ENCODE peak calls at places on chromosomes 5 and 9, in eight cellular contexts. P is endodermal cell, A is bronchial epithelial cell, H is A549, D is brain microvascular endothelial cell, W is GM13976, E is GM12865, N is suprapubic skin. M is an unnamed sample.

GRCh38 chr5:157387683-157388093 is 72.3 kb upstream of the NIPAL4 start:
- DNase-seq in D (peak), E (no peak), H (peak), A (peak), N (no peak), W (no peak), P (no peak), M (no peak)

GRCh38 chr5:93590511-93590910 is 7.5 kb downstream of the NR2F1 start:
- DNase-seq in E (no peak), A (no peak), N (no peak), D (no peak), H (no peak), W (no peak), P (no peak), M (no peak)

GRCh38 chr5:88515881-88516819 is 247.5 kb upstream of the TMEM161B start:
- DNase-seq in P (no peak), H (no peak), D (no peak), W (no peak), E (no peak), A (peak), N (no peak), M (no peak)

GRCh38 chr5:435961-436640 is 6.9 kb upstream of the EXOC3 start:
- DNase-seq in D (no peak), H (peak), P (peak), A (peak), W (no peak), E (peak), N (no peak), M (no peak)

GRCh38 chr5:65126670-65127069 is 355.1 kb downstream of the ADAMTS6 start:
- DNase-seq in W (no peak), E (no peak), D (no peak), P (no peak), A (no peak), H (no peak), N (no peak), M (no peak)

GRCh38 chr9:88814521-88815101 is 176.7 kb upstream of the S1PR3 start:
- DNase-seq in P (no peak), D (peak), N (no peak), A (no peak), H (no peak), W (no peak), E (no peak), M (no peak)

GRCh38 chr5:139745121-139745799 is 50.3 kb upstream of the PSD2 start:
- DNase-seq in E (peak), P (peak), D (peak), N (no peak), W (no peak), A (peak), H (peak), M (no peak)

GRCh38 chr9:27856748-27857147 is 283.5 kb upstream of the C9orf72 start:
- DNase-seq in P (no peak), E (no peak), H (no peak), W (no peak), D (no peak), N (no peak), A (no peak), M (no peak)

GRCh38 chr5:94218374-94218773 is 400.0 kb downstream of the KIAA0825 start:
- DNase-seq in W (no peak), N (no peak), H (no peak), E (no peak), A (peak), P (no peak), D (peak), M (no peak)

GRCh38 chr5:1268666-1269065 is 26.2 kb downstream of the TERT start:
- DNase-seq in P (no peak), E (peak), N (no peak), A (peak), D (no peak), W (no peak), H (no peak), M (no peak)

GRCh38 chr9:128823903-128824406 is 5.6 kb downstream of the SPOUT1 start:
- DNase-seq in E (no peak), W (no peak), D (no peak), A (no peak), H (no peak), N (no peak), P (peak), M (no peak)

GRCh38 chr5:92320446-92320845 is 937.3 kb upstream of the ARRDC3 start:
- DNase-seq in D (no peak), N (no peak), A (no peak), W (no peak), P (no peak), H (no peak), E (no peak), M (no peak)

GRCh38 chr5:172443441-172444109 is 10.8 kb downstream of the SH3PXD2B start:
- DNase-seq in D (peak), E (no peak), P (no peak), N (peak), A (peak), H (peak), W (no peak), M (no peak)

GRCh38 chr5:135877570-135878155 is 18.0 kb downstream of the IL9 start:
- DNase-seq in H (no peak), N (no peak), D (no peak), E (no peak), A (no peak), P (peak), W (no peak), M (no peak)

GRCh38 chr5:14457475-14457874 is 124.1 kb upstream of the OTULINL start:
- DNase-seq in D (no peak), P (no peak), H (no peak), A (no peak), W (no peak), E (no peak), N (no peak), M (no peak)

GRCh38 chr5:142783601-142784291 is 13.6 kb downstream of the ARHGAP26 start:
- DNase-seq in A (no peak), H (no peak), N (no peak), P (peak), W (no peak), D (no peak), E (peak), M (no peak)

GRCh38 chr9:6955251-6955921 is 197.6 kb downstream of the KDM4C start:
- DNase-seq in D (peak), N (no peak), H (no peak), P (no peak), E (peak), W (peak), A (no peak), M (no peak)

GRCh38 chr5:149847611-149848010 is 97.0 kb downstream of the PDE6A start:
- DNase-seq in P (no peak), W (no peak), N (no peak), E (no peak), A (no peak), D (no peak), H (no peak), M (peak)

GRCh38 chr9:95649801-95650213 is 133.0 kb upstream of the PTCH1 start:
- DNase-seq in N (no peak), W (no peak), H (no peak), D (no peak), P (no peak), E (no peak), A (no peak), M (no peak)

GRCh38 chr5:180068519-180069090 is 3.0 kb downstream of the RNF130 start:
- DNase-seq in E (no peak), N (no peak), P (no peak), D (no peak), A (no peak), H (no peak), W (no peak), M (no peak)

GRCh38 chr9:34127035-34127948 is 794 bp upstream of the DCAF12 start:
- DNase-seq in P (no peak), H (no peak), A (no peak), W (no peak), D (no peak), N (no peak), E (peak), M (no peak)

GRCh38 chr9:19223724-19224123 is 6.8 kb upstream of the DENND4C start:
- DNase-seq in H (no peak), W (no peak), A (no peak), D (no peak), P (no peak), E (no peak), N (no peak), M (no peak)

GRCh38 chr5:103847060-103847459 is 284.5 kb upstream of the NUDT12 start:
- DNase-seq in H (no peak), D (peak), E (no peak), P (no peak), N (no peak), W (no peak), A (peak), M (no peak)

GRCh38 chr5:159166416-159166815 is 42.9 kb downstream of the RNF145 start:
- DNase-seq in P (no peak), D (no peak), H (no peak), N (no peak), A (no peak), E (no peak), W (no peak), M (no peak)

GRCh38 chr5:30849801-30850370 is 343.6 kb upstream of the CDH6 start:
- DNase-seq in W (no peak), P (no peak), A (peak), E (no peak), H (peak), D (peak), N (no peak), M (no peak)

GRCh38 chr5:143657814-143658395 is 154.1 kb upstream of the HMHB1 start:
- DNase-seq in P (no peak), D (no peak), N (no peak), A (peak), E (no peak), W (no peak), H (no peak), M (no peak)

GRCh38 chr5:154363411-154363810 is 82.4 kb upstream of the SAP30L start:
- DNase-seq in N (no peak), W (no peak), E (no peak), D (no peak), P (no peak), A (no peak), H (no peak), M (no peak)

GRCh38 chr5:16616536-16617271 is at the start of gene RETREG1:
- DNase-seq in N (peak), D (no peak), P (peak), A (peak), E (peak), W (peak), H (peak), M (no peak)

GRCh38 chr9:36345103-36345846 is 54.8 kb downstream of the RNF38 start:
- DNase-seq in N (no peak), H (no peak), W (no peak), D (no peak), P (peak), E (no peak), A (no peak), M (no peak)

GRCh38 chr9:89484475-89485404 is 13.2 kb downstream of the SEMA4D start:
- DNase-seq in A (peak), H (no peak), W (peak), P (no peak), N (no peak), E (peak), D (no peak), M (no peak)

GRCh38 chr5:170623576-170624181 is 119.9 kb downstream of the KCNIP1 start:
- DNase-seq in W (peak), P (peak), N (no peak), D (no peak), E (peak), H (peak), A (peak), M (peak)

GRCh38 chr5:134464988-134465855 is 53.5 kb upstream of the CDKN2AIPNL start:
- DNase-seq in H (no peak), W (no peak), D (no peak), A (peak), E (no peak), P (peak), N (peak), M (peak)

GRCh38 chr5:90133941-90134340 is 275.6 kb downstream of the CETN3 start:
- DNase-seq in H (no peak), N (no peak), W (no peak), P (no peak), D (no peak), E (no peak), A (no peak), M (no peak)

GRCh38 chr9:16121593-16121992 is 568.8 kb downstream of the CCDC171 start:
- DNase-seq in H (no peak), W (no peak), D (peak), A (peak), P (no peak), N (no peak), E (no peak), M (no peak)

GRCh38 chr5:609088-609370 is 3.1 kb upstream of the CEP72 start:
- DNase-seq in A (no peak), D (no peak), P (no peak), N (no peak), H (no peak), W (no peak), E (no peak), M (no peak)

GRCh38 chr5:94366811-94367210 is 251.6 kb downstream of the KIAA0825 start:
- DNase-seq in D (no peak), E (no peak), W (no peak), N (no peak), A (peak), H (no peak), P (no peak), M (no peak)

DNA sequence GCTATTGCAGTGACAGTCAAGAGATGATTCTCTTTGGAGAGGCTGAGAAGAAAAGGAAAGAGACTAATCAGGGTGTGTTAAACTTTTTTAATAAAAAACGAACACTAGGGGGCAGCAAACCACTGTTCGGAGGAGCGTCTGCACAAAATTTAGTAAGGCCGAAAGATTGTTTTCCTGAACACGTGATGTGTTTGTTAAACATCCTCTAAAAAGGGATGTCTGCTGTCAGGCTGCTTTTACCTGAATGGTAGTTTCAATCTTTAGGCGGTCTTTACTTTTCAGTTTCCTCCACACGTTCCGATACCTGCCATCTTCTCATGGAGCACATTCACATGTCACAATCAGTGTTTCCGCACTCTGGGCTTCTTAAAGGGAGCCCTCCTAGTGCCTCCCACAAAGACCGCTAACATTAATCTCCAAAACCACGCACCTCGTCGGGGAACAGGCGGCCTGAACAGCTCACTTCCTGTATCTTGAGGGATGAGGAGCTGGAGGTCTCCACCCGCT is 125.2 kb downstream of the GPBP1 start:
- DNase-seq in H (peak), N (no peak), W (peak), D (peak), P (peak), A (peak), E (peak), M (no peak)
- TF ChIP-seq CTCF in H (peak), N (peak), W (peak), D (peak), P (peak), A (peak), E (peak), M (peak)

GRCh38 chr5:161566081-161566480 is 19.6 kb upstream of the GABRB2 start:
- DNase-seq in D (no peak), H (no peak), P (no peak), N (no peak), W (no peak), E (no peak), A (no peak), M (no peak)

DNA sequence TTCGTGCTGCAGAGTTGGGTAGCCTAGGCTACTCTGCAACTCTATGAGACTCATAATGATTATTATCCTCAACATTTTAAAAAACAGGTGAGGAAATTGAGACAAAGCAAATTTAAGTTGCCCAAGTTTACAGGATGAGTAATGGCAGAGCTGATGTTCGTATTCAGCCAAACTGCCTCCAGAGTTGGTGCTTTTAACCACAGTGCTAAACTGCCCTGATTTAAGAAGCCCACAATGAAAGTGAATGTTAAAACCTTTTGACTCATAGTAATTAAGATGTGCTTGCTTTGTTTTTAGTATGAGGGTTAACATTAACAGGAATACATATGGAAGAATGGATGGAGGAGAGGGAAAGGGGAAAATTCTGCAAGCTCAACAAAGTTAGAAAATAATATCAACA is 15.9 kb upstream of the GABRB2 start:
- DNase-seq in N (no peak), H (no peak), W (no peak), A (no peak), E (peak), D (no peak), P (no peak), M (no peak)
- TF ChIP-seq CTCF in N (no peak), H (no peak), W (no peak), A (no peak), E (no peak), D (no peak), P (no peak), M (no peak)

DNA sequence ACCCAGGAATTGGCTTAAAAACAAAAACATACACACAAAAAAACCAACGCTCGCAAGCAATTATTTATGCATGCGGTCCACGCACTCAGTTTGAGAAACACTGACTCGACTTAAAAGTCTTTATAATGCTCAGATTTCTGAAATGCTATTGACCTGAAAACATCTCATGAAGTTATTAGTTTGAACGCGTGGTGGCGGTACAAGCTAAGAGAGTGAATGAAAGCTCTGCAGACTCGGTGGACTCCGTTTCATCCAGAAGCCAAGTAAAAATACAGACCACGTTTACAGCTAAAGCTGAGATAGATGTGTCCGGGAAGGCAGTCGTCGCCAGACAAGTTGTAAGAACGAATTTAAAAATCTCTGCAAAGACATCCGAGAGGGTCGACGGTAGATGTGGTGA is at the start of gene PCDHB6:
- DNase-seq in A (peak), E (no peak), P (peak), N (no peak), H (peak), D (no peak), W (no peak), M (no peak)
- TF ChIP-seq CTCF in A (no peak), E (no peak), P (peak), N (no peak), H (peak), D (no peak), W (no peak), M (no peak)

DNA sequence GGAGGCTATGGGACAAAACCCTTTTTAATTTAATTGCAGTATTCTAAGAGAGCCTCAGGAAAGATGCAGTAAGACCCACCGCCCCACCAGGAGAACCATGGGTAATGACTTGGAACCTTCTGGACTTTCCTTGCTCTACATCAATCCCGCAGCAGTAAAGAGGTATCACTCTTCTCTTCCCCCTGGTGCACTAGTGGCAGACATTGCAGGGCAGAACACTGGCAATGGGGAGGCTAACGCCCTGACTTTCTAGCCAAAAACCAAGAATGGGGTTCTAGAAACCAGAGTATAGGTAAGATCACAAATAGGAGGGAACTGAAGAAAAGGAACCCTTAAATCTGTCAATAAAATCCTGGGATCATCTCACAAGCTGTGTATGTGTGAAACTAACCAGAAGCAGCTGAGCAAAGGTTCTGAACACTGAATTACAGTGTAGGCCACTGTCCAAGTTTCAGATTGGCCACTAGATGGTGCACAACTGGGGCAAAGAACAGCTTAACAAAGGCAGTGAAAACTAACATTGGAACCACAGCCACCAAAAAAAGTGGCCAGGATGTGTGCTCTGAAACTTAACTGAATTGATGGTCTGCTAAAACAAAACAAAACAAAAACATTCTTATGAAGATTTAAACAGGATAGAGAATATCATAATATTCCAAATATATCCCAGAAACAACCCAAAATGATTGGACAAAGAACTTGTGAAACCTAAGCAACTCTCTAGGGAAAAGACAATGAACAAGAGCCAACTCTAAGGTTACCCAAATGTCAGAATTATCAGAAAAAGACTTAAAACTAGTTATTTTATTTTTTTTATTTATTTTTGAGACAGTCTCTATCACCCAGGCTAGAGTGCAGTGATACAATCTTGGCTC is 6.6 kb upstream of the FAM151B start:
- DNase-seq in P (peak), E (peak), N (no peak), D (peak), A (peak), W (peak), H (peak), M (no peak)
- TF ChIP-seq CTCF in P (peak), E (peak), N (peak), D (peak), A (peak), W (peak), H (peak), M (peak)